ENCODE peak calls at places on chromosomes 4 and X, in six cellular contexts. O, C, N, Z, W and E are unnamed samples. For H3K9me3, the result is how much of the 10 kb centered on the place peaks cover.

GRCh38 chr4:185004562-185005208 is 13.6 kb upstream of the HELT start:
- DNase-seq in O (no peak), C (peak), N (no peak), Z (no peak), W (no peak), E (no peak)

GRCh38 chrX:8760021-8760420 is 28.1 kb upstream of the ANOS1 start:
- DNase-seq in O (no peak), C (no peak), N (no peak), Z (no peak), W (no peak), E (no peak)

GRCh38 chrX:43963726-43964125 is 9.5 kb downstream of the NDP start:
- DNase-seq in O (no peak), C (no peak), N (no peak), Z (no peak), W (no peak), E (no peak)

GRCh38 chr4:138050601-138051000 is 191.5 kb downstream of the SLC7A11 start:
- DNase-seq in O (no peak), C (no peak), N (no peak), Z (no peak), W (no peak), E (no peak)

GRCh38 chr4:22179124-22179874 is 230.7 kb upstream of the KCNIP4 start:
- DNase-seq in O (no peak), C (no peak), N (peak), Z (no peak), W (no peak), E (no peak)

GRCh38 chr4:82560853-82561744 is 689 bp downstream of the TMEM150C start:
- DNase-seq in O (no peak), C (no peak), N (no peak), Z (no peak), W (peak), E (no peak)

GRCh38 chrX:119981286-119982070 is 37.9 kb upstream of the NKAP start:
- DNase-seq in O (no peak), C (peak), N (no peak), Z (no peak), W (no peak), E (no peak)

GRCh38 chr4:136002316-136002715 is 1530.0 kb downstream of the PCDH18 start:
- DNase-seq in O (no peak), C (no peak), N (no peak), Z (no peak), W (no peak), E (no peak)

GRCh38 chr4:173002840-173003561 is 165.6 kb upstream of the GALNT7 start:
- DNase-seq in O (no peak), C (no peak), N (no peak), Z (no peak), W (no peak), E (no peak)

GRCh38 chr4:167897116-167897515 is 195.2 kb upstream of the ANXA10 start:
- DNase-seq in O (no peak), C (no peak), N (peak), Z (peak), W (no peak), E (no peak)

GRCh38 chr4:112370466-112370865 is 73.3 kb downstream of the ALPK1 start:
- DNase-seq in O (no peak), C (no peak), N (no peak), Z (no peak), W (no peak), E (no peak)

GRCh38 chr4:140149851-140150635 is 3.9 kb downstream of the MAML3 start:
- DNase-seq in O (peak), C (peak), N (no peak), Z (no peak), W (peak), E (peak)

GRCh38 chr4:112510468-112511293 is 5.3 kb downstream of the NEUROG2 start:
- DNase-seq in O (no peak), C (no peak), N (no peak), Z (no peak), W (no peak), E (no peak)

GRCh38 chr4:84582988-84583870 is at the start of gene CDS1:
- DNase-seq in O (no peak), C (peak), N (no peak), Z (no peak), W (peak), E (no peak)

GRCh38 chr4:137905930-137906329 is 336.2 kb downstream of the SLC7A11 start:
- DNase-seq in O (no peak), C (no peak), N (no peak), Z (no peak), W (no peak), E (no peak)

GRCh38 chrX:48891402-48892288 is 5.9 kb downstream of the TIMM17B start:
- DNase-seq in O (peak), C (peak), N (no peak), Z (no peak), W (peak), E (peak)

GRCh38 chr4:153222162-153222789 is 18.0 kb downstream of the TRIM2 start:
- DNase-seq in O (peak), C (peak), N (peak), Z (no peak), W (peak), E (peak)

GRCh38 chrX:134982748-134983147 is 8.0 kb upstream of the SMIM10 start:
- DNase-seq in O (no peak), C (no peak), N (no peak), Z (no peak), W (no peak), E (no peak)

GRCh38 chr4:24067781-24068193 is 177.9 kb upstream of the PPARGC1A start:
- DNase-seq in O (no peak), C (no peak), N (peak), Z (no peak), W (no peak), E (no peak)

GRCh38 chrX:17692709-17693346 is 44.5 kb upstream of the SCML1 start:
- DNase-seq in O (no peak), C (no peak), N (peak), Z (no peak), W (no peak), E (no peak)

GRCh38 chrX:103063918-103064434 is at the start of gene BEX1:
- DNase-seq in O (peak), C (no peak), N (no peak), Z (no peak), W (no peak), E (no peak)

GRCh38 chr4:86091201-86091600 is 268.7 kb downstream of the MAPK10 start:
- DNase-seq in O (no peak), C (no peak), N (no peak), Z (no peak), W (no peak), E (no peak)

GRCh38 chr4:119692001-119692400 is 63.4 kb upstream of the PDE5A start:
- DNase-seq in O (no peak), C (no peak), N (no peak), Z (no peak), W (no peak), E (no peak)

GRCh38 chr4:154018659-154019058 is 229.8 kb upstream of the SFRP2 start:
- DNase-seq in O (no peak), C (no peak), N (no peak), Z (no peak), W (no peak), E (no peak)

GRCh38 chr4:159048166-159048886 is 54.6 kb upstream of the RAPGEF2 start:
- DNase-seq in O (no peak), C (peak), N (peak), Z (no peak), W (peak), E (no peak)

GRCh38 chrX:112997991-112998390 is 157.4 kb upstream of the AMOT start:
- DNase-seq in O (no peak), C (no peak), N (no peak), Z (no peak), W (no peak), E (no peak)

GRCh38 chr4:54440394-54441223 is 211.5 kb downstream of the PDGFRA start:
- DNase-seq in O (no peak), C (peak), N (no peak), Z (no peak), W (no peak), E (no peak)

GRCh38 chr4:53671757-53672156 is 80.5 kb upstream of the LNX1 start:
- DNase-seq in O (no peak), C (no peak), N (no peak), Z (no peak), W (no peak), E (no peak)

GRCh38 chrX:65034641-65035450 is 58.6 kb upstream of the ZC4H2 start:
- DNase-seq in O (peak), C (peak), N (no peak), Z (peak), W (peak), E (peak)

GRCh38 chr4:83753260-83753659 is 217.4 kb downstream of the GPAT3 start:
- DNase-seq in O (no peak), C (no peak), N (no peak), Z (no peak), W (no peak), E (no peak)

GRCh38 chr4:42781325-42781724 is 111.2 kb upstream of the GRXCR1 start:
- DNase-seq in O (no peak), C (no peak), N (no peak), Z (no peak), W (no peak), E (no peak)

GRCh38 chr4:42789168-42789567 is 103.3 kb upstream of the GRXCR1 start:
- DNase-seq in O (no peak), C (no peak), N (no peak), Z (no peak), W (no peak), E (no peak)

GRCh38 chr4:42786350-42787070 is 106.0 kb upstream of the GRXCR1 start:
- DNase-seq in O (no peak), C (no peak), N (no peak), Z (peak), W (no peak), E (no peak)

GRCh38 chr4:42787071-42787463 is 105.4 kb upstream of the GRXCR1 start:
- DNase-seq in O (no peak), C (no peak), N (no peak), Z (no peak), W (no peak), E (no peak)

GRCh38 chr4:42785817-42786216 is 106.7 kb upstream of the GRXCR1 start:
- DNase-seq in O (no peak), C (no peak), N (no peak), Z (no peak), W (no peak), E (no peak)
- H3K9me3 ChIP-seq in O (under half), C (under half), N (under half), Z (under half), W (under half), E (under half)

GRCh38 chr4:95798003-95798402 is 41.9 kb upstream of the PDHA2 start:
- DNase-seq in O (no peak), C (no peak), N (no peak), Z (no peak), W (no peak), E (no peak)
- H3K27ac ChIP-seq in O (no peak), C (no peak), N (no peak), Z (no peak), W (no peak), E (no peak)

DNA sequence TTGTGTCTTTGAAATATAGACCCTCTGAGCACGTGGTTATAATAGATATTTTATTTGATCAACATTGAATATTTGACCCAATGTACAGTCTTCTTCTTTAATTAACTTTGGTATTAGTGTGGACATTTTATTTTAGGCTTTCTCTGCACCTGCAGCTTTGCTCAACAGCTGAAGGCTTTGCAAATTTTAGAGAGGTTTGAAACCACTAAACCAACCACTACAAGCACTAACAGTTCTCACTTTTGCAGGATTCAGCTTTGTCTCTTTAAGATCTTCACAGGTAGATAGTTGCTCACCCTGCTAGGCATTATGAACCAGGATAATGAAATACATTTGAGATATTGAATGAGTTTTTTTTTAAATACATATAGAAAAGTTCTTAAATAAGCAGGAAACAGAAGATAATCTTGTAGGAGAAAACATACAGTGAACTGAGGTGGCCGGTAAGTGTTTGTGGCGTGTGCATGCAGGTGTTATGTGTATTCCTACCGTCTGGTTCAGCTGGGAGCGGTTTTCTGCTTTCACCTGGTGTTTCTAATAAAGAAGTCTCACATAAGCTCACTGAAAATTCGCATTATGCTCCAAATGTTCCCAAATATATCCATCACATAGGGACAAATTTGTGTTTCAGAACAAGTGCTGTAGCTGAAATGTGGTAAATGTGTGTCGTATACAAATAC is 1508.3 kb upstream of the TENM3 start:
- DNase-seq in O (no peak), C (no peak), N (no peak), Z (no peak), W (no peak), E (no peak)
- H3K9me3 ChIP-seq in O (under half), C (under half), N (under half), Z (under half), W (under half), E (under half)

DNA sequence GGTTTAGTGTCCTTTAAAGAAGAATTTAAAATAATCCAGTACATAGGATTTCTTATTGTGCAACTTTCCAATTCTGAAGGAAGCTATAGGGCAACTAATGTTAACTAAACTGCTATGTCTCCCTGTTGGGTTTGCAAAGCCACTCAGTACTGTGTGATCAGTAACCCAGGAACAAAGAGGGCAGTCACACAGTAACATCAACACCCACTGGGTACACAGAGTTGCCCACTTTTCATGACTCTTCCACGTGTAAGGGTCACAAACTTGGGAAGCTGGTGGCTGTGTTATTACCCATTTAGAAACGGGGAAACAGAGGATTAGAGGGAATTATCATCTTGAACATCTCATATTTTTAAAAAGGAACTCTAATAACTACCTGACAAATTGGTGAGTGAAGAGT is 555.0 kb upstream of the DIPK2B start:
- DNase-seq in O (no peak), C (no peak), N (no peak), Z (no peak), W (no peak), E (no peak)
- H3K27ac ChIP-seq in O (peak), C (no peak), N (no peak), Z (no peak), W (peak), E (no peak)

GRCh38 chr4:57764840-57765239 is 654.7 kb upstream of the IGFBP7 start:
- DNase-seq in O (no peak), C (no peak), N (no peak), Z (no peak), W (no peak), E (no peak)

DNA sequence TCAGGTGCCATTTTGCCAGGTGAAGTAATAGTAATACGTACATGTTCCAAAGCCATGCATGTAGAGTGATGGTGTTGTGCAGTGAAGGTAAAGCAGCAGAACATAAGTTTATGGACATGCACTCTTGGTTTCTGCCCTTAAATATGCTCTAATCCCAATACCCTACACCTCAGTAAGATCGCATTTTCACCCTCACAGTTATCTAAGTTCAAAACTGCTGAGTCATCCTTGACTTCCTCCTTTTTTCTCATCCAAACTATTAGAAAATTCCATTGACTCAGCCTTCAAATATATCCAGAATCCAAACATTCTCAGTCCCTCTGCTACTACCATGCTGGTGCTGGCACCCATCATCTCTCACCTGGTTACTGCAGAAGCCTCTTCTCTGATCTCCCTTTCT is 652.9 kb upstream of the IGFBP7 start:
- DNase-seq in O (no peak), C (no peak), N (no peak), Z (no peak), W (no peak), E (no peak)
- H3K9me3 ChIP-seq in O (under half), C (under half), N (under half), Z (under half), W (under half), E (under half)